ENCODE peak calls at places on chromosome 3, in seven cellular contexts. E, Q, T, V, F, H and K are unnamed samples.

GRCh38 chr3:127781411-127782001 is 40.8 kb downstream of the MGLL start:
- DNase-seq in H (peak), F (no peak), T (no peak), V (no peak), Q (peak), E (no peak), K (no peak)

GRCh38 chr3:21654241-21654640 is 96.8 kb downstream of the ZNF385D start:
- DNase-seq in F (no peak), V (no peak), Q (no peak), H (no peak), T (no peak), E (no peak), K (no peak)

GRCh38 chr3:53083949-53084309 is 38.1 kb upstream of the SFMBT1 start:
- DNase-seq in T (no peak), Q (peak), E (no peak), F (no peak), V (no peak), H (peak), K (no peak)

GRCh38 chr3:14725015-14725431 is 50.1 kb downstream of the C3orf20 start:
- DNase-seq in V (no peak), Q (peak), F (no peak), T (no peak), H (no peak), E (no peak), K (no peak)

GRCh38 chr3:104604326-104605010 is 762.2 kb upstream of the ALCAM start:
- DNase-seq in T (no peak), F (no peak), H (no peak), E (no peak), V (peak), Q (peak), K (no peak)

GRCh38 chr3:72606005-72606800 is 242.0 kb downstream of the SHQ1 start:
- DNase-seq in F (no peak), H (no peak), T (no peak), E (no peak), Q (no peak), V (no peak), K (no peak)

GRCh38 chr3:185270956-185271332 is 17.1 kb upstream of the EHHADH start:
- DNase-seq in V (no peak), Q (no peak), H (no peak), E (no peak), F (no peak), T (no peak), K (no peak)

GRCh38 chr3:50633233-50633795 is 16.4 kb downstream of the MAPKAPK3 start:
- DNase-seq in E (no peak), F (no peak), Q (no peak), V (no peak), H (no peak), T (no peak), K (no peak)

GRCh38 chr3:54965746-54966145 is 37.9 kb upstream of the LRTM1 start:
- DNase-seq in F (no peak), V (no peak), Q (peak), H (no peak), E (no peak), T (no peak), K (no peak)

GRCh38 chr3:42745776-42746454 is 27.1 kb downstream of the CCDC13 start:
- DNase-seq in Q (no peak), E (peak), T (no peak), V (no peak), H (no peak), F (no peak), K (no peak)

GRCh38 chr3:142987080-142987700 is 14.2 kb upstream of the U2SURP start:
- DNase-seq in H (no peak), F (no peak), E (no peak), Q (peak), T (no peak), V (peak), K (no peak)

GRCh38 chr3:108227131-108227530 is 4.9 kb upstream of the IFT57 start:
- DNase-seq in F (no peak), T (no peak), Q (no peak), V (no peak), E (no peak), H (no peak), K (no peak)

GRCh38 chr3:123781571-123782275 is 102.4 kb downstream of the MYLK start:
- DNase-seq in H (no peak), T (no peak), Q (peak), F (no peak), V (no peak), E (no peak), K (no peak)

GRCh38 chr3:120182613-120183524 is 88.6 kb upstream of the GSK3B start:
- DNase-seq in E (no peak), T (no peak), V (peak), F (no peak), Q (peak), H (no peak), K (no peak)

GRCh38 chr3:189267981-189268613 is 96.3 kb downstream of the TPRG1 start:
- DNase-seq in E (no peak), Q (peak), T (no peak), H (no peak), V (peak), F (no peak), K (no peak)

GRCh38 chr3:24829632-24830229 is 335.1 kb upstream of the THRB start:
- DNase-seq in E (no peak), F (no peak), T (no peak), H (peak), Q (peak), V (no peak), K (no peak)

GRCh38 chr3:58494107-58494506 is 2.2 kb downstream of the KCTD6 start:
- DNase-seq in V (no peak), E (no peak), Q (no peak), F (no peak), H (no peak), T (no peak), K (no peak)

GRCh38 chr3:113948015-113948917 is 453 bp downstream of the ZDHHC23 start:
- DNase-seq in Q (peak), F (no peak), V (peak), E (peak), H (peak), T (no peak), K (no peak)

GRCh38 chr3:15205934-15206661 is at the start of gene CAPN7:
- DNase-seq in F (peak), T (no peak), E (peak), V (peak), H (peak), Q (peak), K (no peak)

GRCh38 chr3:172647823-172648222 is 63.0 kb downstream of the NCEH1 start:
- DNase-seq in H (no peak), F (no peak), Q (no peak), E (no peak), T (no peak), V (no peak), K (no peak)

GRCh38 chr3:18580268-18580667 is 155.1 kb upstream of the SATB1 start:
- DNase-seq in E (no peak), F (no peak), V (no peak), T (no peak), Q (peak), H (no peak), K (no peak)

GRCh38 chr3:45909542-45909941 is 23.2 kb downstream of the CCR9 start:
- DNase-seq in F (no peak), H (no peak), V (no peak), T (no peak), E (no peak), Q (no peak), K (no peak)

GRCh38 chr3:39752751-39753150 is 56.7 kb upstream of the MYRIP start:
- DNase-seq in V (no peak), F (no peak), Q (peak), E (no peak), H (no peak), T (no peak), K (no peak)

GRCh38 chr3:71658131-71658530 is 67.1 kb downstream of the EIF4E3 start:
- DNase-seq in V (peak), T (no peak), F (no peak), E (peak), H (peak), Q (peak), K (no peak)

GRCh38 chr3:25679166-25679565 is 14.5 kb upstream of the TOP2B start:
- DNase-seq in F (no peak), V (no peak), T (no peak), Q (no peak), E (no peak), H (no peak), K (no peak)

GRCh38 chr3:73765878-73766564 is 141.3 kb upstream of the PDZRN3 start:
- DNase-seq in Q (peak), V (no peak), F (no peak), H (no peak), E (no peak), T (no peak), K (no peak)

GRCh38 chr3:149553781-149554451 is 79.4 kb downstream of the TM4SF4 start:
- DNase-seq in E (no peak), F (no peak), H (no peak), V (no peak), Q (peak), T (no peak), K (peak)

GRCh38 chr3:10260211-10260701 is 12.0 kb downstream of the TATDN2 start:
- DNase-seq in H (no peak), V (no peak), Q (no peak), E (no peak), T (no peak), F (no peak), K (no peak)

GRCh38 chr3:98893740-98894139 is 7.8 kb downstream of the DCBLD2 start:
- DNase-seq in V (no peak), E (no peak), H (no peak), F (no peak), Q (peak), T (no peak), K (no peak)

GRCh38 chr3:172341482-172342059 is 106.7 kb downstream of the GHSR start:
- DNase-seq in V (peak), Q (peak), F (no peak), E (no peak), T (no peak), H (no peak), K (no peak)

GRCh38 chr3:41673643-41674042 is 288.3 kb downstream of the ULK4 start:
- DNase-seq in V (no peak), T (no peak), F (no peak), H (no peak), E (no peak), Q (peak), K (no peak)

GRCh38 chr3:193780371-193780770 is 187.4 kb downstream of the OPA1 start:
- DNase-seq in V (no peak), Q (peak), F (no peak), H (no peak), E (no peak), T (no peak), K (no peak)

GRCh38 chr3:27134165-27134796 is 234.9 kb downstream of the NEK10 start:
- DNase-seq in F (peak), E (peak), T (no peak), Q (peak), V (peak), H (peak), K (peak)

GRCh38 chr3:136070953-136071949 is 105.7 kb downstream of the PPP2R3A start:
- DNase-seq in Q (peak), F (no peak), V (no peak), H (no peak), E (no peak), T (no peak), K (no peak)

GRCh38 chr3:2937578-2937977 is 172.6 kb downstream of the IL5RA start:
- DNase-seq in Q (no peak), F (no peak), T (no peak), V (no peak), E (no peak), H (no peak), K (no peak)

GRCh38 chr3:46604127-46604526 is 8.2 kb upstream of the FAM240A start:
- DNase-seq in F (no peak), H (no peak), E (no peak), V (no peak), Q (no peak), T (no peak), K (no peak)

GRCh38 chr3:172246107-172246870 is 202.0 kb downstream of the GHSR start:
- DNase-seq in E (no peak), Q (no peak), F (no peak), H (no peak), T (no peak), V (no peak), K (no peak)

GRCh38 chr3:46934508-46935167 is 41.9 kb downstream of the CCDC12 start:
- DNase-seq in F (no peak), V (peak), H (peak), Q (peak), T (no peak), E (peak), K (no peak)

GRCh38 chr3:3196148-3196861 is 16.8 kb upstream of the CRBN start:
- DNase-seq in T (no peak), F (no peak), H (no peak), E (no peak), V (peak), Q (peak), K (no peak)

GRCh38 chr3:48215876-48216275 is 7.4 kb upstream of the CAMP start:
- DNase-seq in T (no peak), E (peak), F (no peak), V (no peak), Q (no peak), H (no peak), K (no peak)

GRCh38 chr3:48217449-48217848 is 5.8 kb upstream of the CAMP start:
- DNase-seq in Q (no peak), T (no peak), V (no peak), E (no peak), F (no peak), H (no peak), K (no peak)

GRCh38 chr3:48215019-48215418 is 8.3 kb upstream of the CAMP start:
- DNase-seq in T (no peak), V (no peak), E (peak), H (no peak), F (no peak), Q (peak), K (no peak)

GRCh38 chr3:48214225-48214624 is 9.1 kb upstream of the CAMP start:
- DNase-seq in E (no peak), H (no peak), V (no peak), T (no peak), F (no peak), Q (no peak), K (no peak)

DNA sequence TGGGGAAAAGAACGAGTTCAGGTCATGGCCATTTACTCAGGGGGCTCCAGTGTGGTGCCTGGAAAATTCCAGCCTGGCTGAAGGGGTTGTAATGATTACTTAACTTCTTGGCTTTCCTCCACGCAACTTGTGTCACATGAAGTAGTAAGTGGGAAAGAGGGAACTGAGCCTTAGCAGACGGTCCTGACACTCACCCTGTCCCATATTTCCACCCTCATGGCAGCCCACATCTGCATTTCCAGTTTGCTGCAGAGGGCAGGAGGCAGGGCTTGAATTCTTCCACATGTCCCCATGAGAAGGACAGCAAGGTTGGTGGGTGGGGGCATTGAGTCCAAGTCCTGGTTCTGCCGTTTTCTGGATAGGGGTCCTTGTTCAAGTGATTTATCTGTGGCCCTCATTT is 7.8 kb upstream of the CAMP start:
- DNase-seq in H (no peak), T (no peak), E (peak), F (no peak), Q (peak), V (no peak), K (no peak)
- H3K27ac ChIP-seq in H (no peak), T (peak), E (peak), F (no peak), Q (no peak), V (no peak), K (peak)

GRCh38 chr3:32423956-32424558 is 32.4 kb downstream of the CMTM7 start:
- DNase-seq in T (no peak), E (no peak), F (no peak), Q (no peak), H (no peak), V (no peak), K (no peak)

GRCh38 chr3:32421185-32421584 is 29.5 kb downstream of the CMTM7 start:
- DNase-seq in V (no peak), T (no peak), Q (no peak), E (no peak), F (no peak), H (no peak), K (no peak)

GRCh38 chr3:32421991-32422859 is 30.6 kb downstream of the CMTM7 start:
- DNase-seq in E (peak), F (no peak), H (peak), Q (peak), V (peak), T (peak), K (no peak)

GRCh38 chr3:32423534-32423933 is 31.9 kb downstream of the CMTM7 start:
- DNase-seq in V (no peak), Q (no peak), H (no peak), T (no peak), F (no peak), E (no peak), K (no peak)

GRCh38 chr3:32422943-32423342 is 31.3 kb downstream of the CMTM7 start:
- DNase-seq in Q (no peak), F (no peak), T (no peak), E (no peak), H (no peak), V (no peak), K (no peak)
- H3K27ac ChIP-seq in Q (no peak), F (no peak), T (no peak), E (no peak), H (no peak), V (peak), K (no peak)

GRCh38 chr3:188209740-188210139 is 55.8 kb downstream of the LPP start:
- DNase-seq in V (no peak), E (no peak), F (no peak), T (no peak), H (no peak), Q (peak), K (no peak)
- H3K27ac ChIP-seq in V (no peak), E (peak), F (no peak), T (peak), H (peak), Q (no peak), K (no peak)

GRCh38 chr3:57062119-57062631 is 1.7 kb downstream of the SPATA12 start:
- DNase-seq in Q (no peak), T (no peak), H (no peak), F (no peak), E (no peak), V (no peak), K (no peak)

GRCh38 chr3:57064615-57065014 is 4.2 kb downstream of the SPATA12 start:
- DNase-seq in Q (no peak), F (no peak), H (no peak), E (no peak), V (no peak), T (no peak), K (no peak)

GRCh38 chr3:57065588-57065987 is 5.1 kb downstream of the SPATA12 start:
- DNase-seq in F (no peak), Q (peak), T (no peak), H (no peak), V (no peak), E (no peak), K (no peak)

GRCh38 chr3:57061556-57061955 is 1.1 kb downstream of the SPATA12 start:
- DNase-seq in F (no peak), V (no peak), Q (no peak), E (no peak), H (no peak), T (no peak), K (no peak)

DNA sequence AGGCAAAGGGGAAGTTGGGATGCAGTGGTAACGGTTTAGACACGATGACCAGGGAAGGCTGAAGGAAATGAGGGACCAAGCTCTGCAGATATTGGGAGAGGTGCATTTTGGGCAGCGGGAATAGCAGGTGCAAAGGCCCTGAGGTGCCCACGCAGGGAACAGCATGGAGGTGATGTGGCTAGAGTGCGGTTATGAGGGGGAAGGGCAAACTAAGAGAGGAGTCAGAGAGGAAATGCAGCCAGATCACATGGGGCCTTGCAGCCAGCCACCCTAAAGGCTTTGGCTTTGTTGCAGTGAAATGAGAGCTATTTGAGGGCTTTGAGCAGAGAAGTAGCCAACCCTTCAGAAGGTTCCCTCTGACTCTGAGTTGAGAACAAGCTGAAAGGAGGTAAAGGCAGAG is 2.6 kb downstream of the SPATA12 start:
- DNase-seq in T (no peak), H (no peak), F (no peak), V (no peak), Q (no peak), E (no peak), K (no peak)
- H3K27ac ChIP-seq in T (peak), H (no peak), F (no peak), V (no peak), Q (no peak), E (no peak), K (no peak)